ENCODE peak calls at places on chromosomes 7 and 10, in ten cellular contexts. One of them, this sample, is unnamed.

GRCh38 chr10:23439920-23440875 is 1.3 kb downstream of the OTUD1 start:
- DNase-seq in kidney: peak; percentile 83
- DNase-seq in fibroblast of mammary gland: peak; percentile 78
- DNase-seq in epithelial cell of esophagus: peak; percentile 50
- DNase-seq in HCT116: no peak
- DNase-seq in AG10803: peak; percentile 38
- DNase-seq in cardiac fibroblast: peak; percentile 40
- DNase-seq in colonic mucosa: peak; percentile 42
- DNase-seq in Panc1: no peak
- DNase-seq in heart right ventricle: peak; percentile 50
- DNase-seq in this sample: peak; percentile 59

GRCh38 chr10:75740541-75740940 is 309.1 kb downstream of the LRMDA start:
- DNase-seq in cardiac fibroblast: no peak
- DNase-seq in heart right ventricle: no peak
- DNase-seq in HCT116: no peak
- DNase-seq in Panc1: no peak
- DNase-seq in kidney: no peak
- DNase-seq in AG10803: no peak
- DNase-seq in fibroblast of mammary gland: peak; percentile 65
- DNase-seq in colonic mucosa: no peak
- DNase-seq in epithelial cell of esophagus: no peak
- DNase-seq in this sample: no peak

GRCh38 chr10:8235253-8236027 is 181.0 kb downstream of the GATA3 start:
- DNase-seq in colonic mucosa: no peak
- DNase-seq in AG10803: no peak
- DNase-seq in heart right ventricle: no peak
- DNase-seq in Panc1: no peak
- DNase-seq in kidney: no peak
- DNase-seq in cardiac fibroblast: no peak
- DNase-seq in fibroblast of mammary gland: no peak
- DNase-seq in epithelial cell of esophagus: no peak
- DNase-seq in HCT116: no peak
- DNase-seq in this sample: no peak

GRCh38 chr7:116621649-116622048 is 50.3 kb upstream of the MET start:
- DNase-seq in kidney: no peak
- DNase-seq in Panc1: no peak
- DNase-seq in heart right ventricle: no peak
- DNase-seq in HCT116: no peak
- DNase-seq in AG10803: no peak
- DNase-seq in epithelial cell of esophagus: peak; percentile 56
- DNase-seq in colonic mucosa: no peak
- DNase-seq in fibroblast of mammary gland: peak; percentile 12
- DNase-seq in cardiac fibroblast: peak; percentile 4
- DNase-seq in this sample: no peak

GRCh38 chr10:128751284-128751683 is 625.1 kb upstream of the MKI67 start:
- DNase-seq in colonic mucosa: no peak
- DNase-seq in HCT116: no peak
- DNase-seq in cardiac fibroblast: peak; percentile 80
- DNase-seq in kidney: no peak
- DNase-seq in epithelial cell of esophagus: no peak
- DNase-seq in fibroblast of mammary gland: no peak
- DNase-seq in Panc1: no peak
- DNase-seq in AG10803: no peak
- DNase-seq in heart right ventricle: no peak
- DNase-seq in this sample: no peak

GRCh38 chr10:120507651-120508050 is 50.6 kb downstream of the PLPP4 start:
- DNase-seq in colonic mucosa: no peak
- DNase-seq in cardiac fibroblast: no peak
- DNase-seq in HCT116: no peak
- DNase-seq in AG10803: no peak
- DNase-seq in epithelial cell of esophagus: peak; percentile 62
- DNase-seq in Panc1: no peak
- DNase-seq in kidney: no peak
- DNase-seq in fibroblast of mammary gland: no peak
- DNase-seq in heart right ventricle: no peak
- DNase-seq in this sample: no peak

GRCh38 chr7:158252837-158253669 is 334.6 kb downstream of the PTPRN2 start:
- DNase-seq in fibroblast of mammary gland: no peak
- DNase-seq in Panc1: no peak
- DNase-seq in kidney: no peak
- DNase-seq in HCT116: no peak
- DNase-seq in AG10803: no peak
- DNase-seq in cardiac fibroblast: no peak
- DNase-seq in colonic mucosa: no peak
- DNase-seq in heart right ventricle: no peak
- DNase-seq in epithelial cell of esophagus: no peak
- DNase-seq in this sample: no peak

GRCh38 chr7:33334349-33334748 is 205.0 kb downstream of the BBS9 start:
- DNase-seq in kidney: no peak
- DNase-seq in epithelial cell of esophagus: peak; percentile 50
- DNase-seq in Panc1: no peak
- DNase-seq in colonic mucosa: no peak
- DNase-seq in heart right ventricle: no peak
- DNase-seq in cardiac fibroblast: peak; percentile 52
- DNase-seq in AG10803: peak; percentile 10
- DNase-seq in fibroblast of mammary gland: peak; percentile 31
- DNase-seq in HCT116: peak; percentile 19
- DNase-seq in this sample: peak; percentile 2

GRCh38 chr7:140230517-140230861 is 53.7 kb upstream of the KDM7A start:
- DNase-seq in Panc1: no peak
- DNase-seq in AG10803: peak; percentile 3
- DNase-seq in epithelial cell of esophagus: peak; percentile 35
- DNase-seq in cardiac fibroblast: no peak
- DNase-seq in HCT116: no peak
- DNase-seq in kidney: peak; percentile 86
- DNase-seq in heart right ventricle: peak; percentile 65
- DNase-seq in colonic mucosa: peak; percentile 80
- DNase-seq in fibroblast of mammary gland: no peak
- DNase-seq in this sample: peak; percentile 50

GRCh38 chr10:104327745-104328635 is 10.3 kb downstream of the ITPRIP start:
- DNase-seq in kidney: peak; percentile 54
- DNase-seq in heart right ventricle: peak; percentile 66
- DNase-seq in fibroblast of mammary gland: peak; percentile 90
- DNase-seq in Panc1: no peak
- DNase-seq in cardiac fibroblast: peak; percentile 80
- DNase-seq in HCT116: no peak
- DNase-seq in colonic mucosa: no peak
- DNase-seq in epithelial cell of esophagus: peak; percentile 84
- DNase-seq in AG10803: peak; percentile 81
- DNase-seq in this sample: peak; percentile 90

GRCh38 chr10:15245530-15245929 is 77.0 kb upstream of the NMT2 start:
- DNase-seq in kidney: no peak
- DNase-seq in cardiac fibroblast: peak; percentile 26
- DNase-seq in heart right ventricle: no peak
- DNase-seq in AG10803: no peak
- DNase-seq in fibroblast of mammary gland: no peak
- DNase-seq in colonic mucosa: no peak
- DNase-seq in Panc1: no peak
- DNase-seq in epithelial cell of esophagus: no peak
- DNase-seq in HCT116: peak; percentile 21
- DNase-seq in this sample: no peak

GRCh38 chr7:117171106-117171505 is 151.8 kb downstream of the WNT2 start:
- DNase-seq in HCT116: no peak
- DNase-seq in AG10803: no peak
- DNase-seq in fibroblast of mammary gland: no peak
- DNase-seq in kidney: no peak
- DNase-seq in heart right ventricle: no peak
- DNase-seq in Panc1: no peak
- DNase-seq in epithelial cell of esophagus: no peak
- DNase-seq in colonic mucosa: no peak
- DNase-seq in cardiac fibroblast: no peak
- DNase-seq in this sample: no peak

GRCh38 chr10:117942261-117942660 is 104.5 kb downstream of the RAB11FIP2 start:
- DNase-seq in Panc1: no peak
- DNase-seq in HCT116: no peak
- DNase-seq in cardiac fibroblast: no peak
- DNase-seq in AG10803: peak; percentile 64
- DNase-seq in fibroblast of mammary gland: peak; percentile 14
- DNase-seq in colonic mucosa: no peak
- DNase-seq in epithelial cell of esophagus: peak; percentile 56
- DNase-seq in heart right ventricle: no peak
- DNase-seq in kidney: no peak
- DNase-seq in this sample: no peak

GRCh38 chr7:82805527-82805960 is 357.1 kb downstream of the PCLO start:
- DNase-seq in epithelial cell of esophagus: peak; percentile 88
- DNase-seq in colonic mucosa: no peak
- DNase-seq in heart right ventricle: no peak
- DNase-seq in kidney: no peak
- DNase-seq in Panc1: peak; percentile 66
- DNase-seq in fibroblast of mammary gland: peak; percentile 93
- DNase-seq in cardiac fibroblast: peak; percentile 85
- DNase-seq in HCT116: peak; percentile 68
- DNase-seq in AG10803: peak; percentile 87
- DNase-seq in this sample: peak; percentile 79

GRCh38 chr7:127146746-127147536 is 105.8 kb downstream of the GRM8 start:
- DNase-seq in colonic mucosa: no peak
- DNase-seq in Panc1: no peak
- DNase-seq in fibroblast of mammary gland: no peak
- DNase-seq in cardiac fibroblast: no peak
- DNase-seq in epithelial cell of esophagus: no peak
- DNase-seq in AG10803: no peak
- DNase-seq in heart right ventricle: no peak
- DNase-seq in HCT116: no peak
- DNase-seq in kidney: no peak
- DNase-seq in this sample: no peak

DNA sequence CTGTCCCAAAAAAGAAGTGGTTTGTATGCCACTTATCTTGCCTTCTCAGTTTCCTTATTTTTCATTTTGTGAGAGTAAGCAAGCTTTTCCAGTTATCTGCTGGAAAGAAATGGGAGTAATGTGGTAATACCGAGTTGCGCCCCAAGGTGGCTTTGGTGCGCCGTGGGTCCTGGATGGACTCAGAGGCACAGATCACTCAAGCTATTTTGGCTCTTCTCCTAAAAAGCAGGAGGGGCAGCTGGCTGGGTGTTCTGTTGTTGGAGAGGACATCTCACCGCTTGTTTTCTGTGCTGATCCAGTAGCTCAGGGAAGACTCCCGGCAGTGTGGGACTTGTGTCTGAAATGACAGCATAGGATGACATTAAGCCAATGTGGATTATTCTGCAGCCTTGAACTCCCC is 16.4 kb downstream of the PRKRIP1 start:
- DNase-seq in cardiac fibroblast: peak; percentile 54
- DNase-seq in fibroblast of mammary gland: peak; percentile 60
- DNase-seq in HCT116: no peak
- DNase-seq in AG10803: peak; percentile 25
- DNase-seq in kidney: no peak
- DNase-seq in colonic mucosa: no peak
- DNase-seq in epithelial cell of esophagus: peak; percentile 37
- DNase-seq in heart right ventricle: peak; percentile 38
- DNase-seq in Panc1: no peak
- DNase-seq in this sample: no peak
- TF ChIP-seq CTCF in cardiac fibroblast: peak; percentile 68
- TF ChIP-seq CTCF in fibroblast of mammary gland: peak; percentile 50
- TF ChIP-seq CTCF in HCT116: peak; percentile 54
- TF ChIP-seq CTCF in AG10803: peak; percentile 47
- TF ChIP-seq CTCF in kidney: peak; percentile 32
- TF ChIP-seq CTCF in colonic mucosa: peak; percentile 13
- TF ChIP-seq CTCF in epithelial cell of esophagus: peak; percentile 55
- TF ChIP-seq CTCF in heart right ventricle: peak; percentile 59
- TF ChIP-seq CTCF in Panc1: no peak
- TF ChIP-seq CTCF in this sample: peak; percentile 32

GRCh38 chr7:96708872-96709271 is 774 bp downstream of the SEM1 start:
- DNase-seq in AG10803: no peak
- DNase-seq in HCT116: no peak
- DNase-seq in heart right ventricle: no peak
- DNase-seq in colonic mucosa: no peak
- DNase-seq in kidney: no peak
- DNase-seq in fibroblast of mammary gland: no peak
- DNase-seq in cardiac fibroblast: no peak
- DNase-seq in epithelial cell of esophagus: no peak
- DNase-seq in Panc1: no peak
- DNase-seq in this sample: no peak

GRCh38 chr7:96709381-96710228 is at the start of gene SEM1:
- DNase-seq in epithelial cell of esophagus: peak; percentile 88
- DNase-seq in AG10803: peak; percentile 83
- DNase-seq in colonic mucosa: peak; percentile 93
- DNase-seq in fibroblast of mammary gland: peak; percentile 86
- DNase-seq in Panc1: peak; percentile 80
- DNase-seq in cardiac fibroblast: peak; percentile 92
- DNase-seq in heart right ventricle: peak; percentile 84
- DNase-seq in HCT116: peak; percentile 77
- DNase-seq in kidney: peak; percentile 93
- DNase-seq in this sample: peak; percentile 92

GRCh38 chr7:96713037-96713436 is 3.4 kb upstream of the SEM1 start:
- DNase-seq in fibroblast of mammary gland: no peak
- DNase-seq in AG10803: no peak
- DNase-seq in colonic mucosa: no peak
- DNase-seq in kidney: no peak
- DNase-seq in heart right ventricle: no peak
- DNase-seq in cardiac fibroblast: no peak
- DNase-seq in HCT116: no peak
- DNase-seq in epithelial cell of esophagus: no peak
- DNase-seq in Panc1: no peak
- DNase-seq in this sample: no peak

GRCh38 chr7:96710544-96710943 is 898 bp upstream of the SEM1 start:
- DNase-seq in epithelial cell of esophagus: peak; percentile 55
- DNase-seq in heart right ventricle: no peak
- DNase-seq in fibroblast of mammary gland: no peak
- DNase-seq in cardiac fibroblast: no peak
- DNase-seq in Panc1: no peak
- DNase-seq in AG10803: no peak
- DNase-seq in kidney: no peak
- DNase-seq in HCT116: no peak
- DNase-seq in colonic mucosa: no peak
- DNase-seq in this sample: no peak

GRCh38 chr7:96707901-96708774 is 1.5 kb downstream of the SEM1 start:
- DNase-seq in heart right ventricle: no peak
- DNase-seq in HCT116: no peak
- DNase-seq in Panc1: no peak
- DNase-seq in cardiac fibroblast: no peak
- DNase-seq in colonic mucosa: no peak
- DNase-seq in epithelial cell of esophagus: no peak
- DNase-seq in AG10803: peak; percentile 17
- DNase-seq in kidney: no peak
- DNase-seq in fibroblast of mammary gland: peak; percentile 8
- DNase-seq in this sample: no peak
- H3K4me3 ChIP-seq in heart right ventricle: peak overlapping the region; percentile 66
- H3K4me3 ChIP-seq in HCT116: peak overlapping the region; percentile 97
- H3K4me3 ChIP-seq in Panc1: peak overlapping the region; percentile 89
- H3K4me3 ChIP-seq in cardiac fibroblast: peak overlapping the region; percentile 85
- H3K4me3 ChIP-seq in colonic mucosa: peak overlapping the region; percentile 87
- H3K4me3 ChIP-seq in epithelial cell of esophagus: peak overlapping the region; percentile 80
- H3K4me3 ChIP-seq in AG10803: peak overlapping the region; percentile 87
- H3K4me3 ChIP-seq in kidney: peak overlapping the region; percentile 91
- H3K4me3 ChIP-seq in fibroblast of mammary gland: peak overlapping the region; percentile 92
- H3K4me3 ChIP-seq in this sample: peak overlapping the region; percentile 75

GRCh38 chr10:31808258-31809218 is 120.1 kb downstream of the ARHGAP12 start:
- DNase-seq in colonic mucosa: no peak
- DNase-seq in kidney: no peak
- DNase-seq in cardiac fibroblast: peak; percentile 88
- DNase-seq in Panc1: peak; percentile 25
- DNase-seq in fibroblast of mammary gland: peak; percentile 82
- DNase-seq in HCT116: peak; percentile 6
- DNase-seq in epithelial cell of esophagus: peak; percentile 52
- DNase-seq in heart right ventricle: no peak
- DNase-seq in AG10803: peak; percentile 89
- DNase-seq in this sample: peak; percentile 43
- TF ChIP-seq CTCF in colonic mucosa: peak; percentile 69
- TF ChIP-seq CTCF in kidney: peak; percentile 25
- TF ChIP-seq CTCF in cardiac fibroblast: peak; percentile 12
- TF ChIP-seq CTCF in Panc1: peak; percentile 38
- TF ChIP-seq CTCF in fibroblast of mammary gland: peak; percentile 37
- TF ChIP-seq CTCF in HCT116: peak; percentile 1
- TF ChIP-seq CTCF in epithelial cell of esophagus: peak; percentile 10
- TF ChIP-seq CTCF in heart right ventricle: peak; percentile 76
- TF ChIP-seq CTCF in AG10803: peak; percentile 56
- TF ChIP-seq CTCF in this sample: peak; percentile 19

GRCh38 chr7:65251851-65252620 is 121.6 kb upstream of the ZNF92 start:
- DNase-seq in kidney: no peak
- DNase-seq in cardiac fibroblast: peak; percentile 15
- DNase-seq in AG10803: no peak
- DNase-seq in colonic mucosa: peak; percentile 53
- DNase-seq in epithelial cell of esophagus: peak; percentile 72
- DNase-seq in HCT116: peak; percentile 71
- DNase-seq in heart right ventricle: peak; percentile 40
- DNase-seq in fibroblast of mammary gland: peak; percentile 49
- DNase-seq in Panc1: no peak
- DNase-seq in this sample: peak; percentile 37
- H3K4me3 ChIP-seq in kidney: peak overlapping the region; percentile 76
- H3K4me3 ChIP-seq in cardiac fibroblast: peak overlapping the region; percentile 65
- H3K4me3 ChIP-seq in AG10803: peak overlapping the region; percentile 69
- H3K4me3 ChIP-seq in colonic mucosa: peak overlapping the region; percentile 44
- H3K4me3 ChIP-seq in epithelial cell of esophagus: peak overlapping the region; percentile 59
- H3K4me3 ChIP-seq in HCT116: peak overlapping the region; percentile 67
- H3K4me3 ChIP-seq in heart right ventricle: peak overlapping the region; percentile 86
- H3K4me3 ChIP-seq in fibroblast of mammary gland: peak overlapping the region; percentile 69
- H3K4me3 ChIP-seq in Panc1: peak overlapping the region; percentile 63
- H3K4me3 ChIP-seq in this sample: peak overlapping the region; percentile 57